ENCODE peak calls at places on chromosomes 1 and 21, in seven cellular contexts. Q, I, F, P, D, V and Y are unnamed samples.
A peak's percentile ranks its signal among the peaks of the same experiment; 100 is the strongest.

GRCh38 chr1:25703671-25704637 is 87.4 kb downstream of the MAN1C1 start:
- DNase-seq in F (no peak), Q (no peak), V (no peak), I (no peak), D (peak; percentile 25), P (no peak), Y (no peak)

GRCh38 chr1:119773711-119774241 is 5.1 kb upstream of the HMGCS2 start:
- DNase-seq in I (no peak), P (no peak), Q (no peak), D (no peak), V (no peak), F (peak; percentile 90), Y (no peak)

GRCh38 chr1:228157381-228158126 is 7.8 kb downstream of the GJC2 start:
- DNase-seq in F (no peak), I (no peak), Q (peak; percentile 44), P (no peak), V (no peak), D (peak; percentile 28), Y (no peak)

GRCh38 chr1:41626616-41627375 is 142.3 kb upstream of the EDN2 start:
- DNase-seq in P (no peak), V (no peak), I (peak; percentile 39), F (no peak), D (no peak), Q (no peak), Y (peak; percentile 27)

GRCh38 chr1:228463559-228464455 is 23.4 kb upstream of the RNF187 start:
- DNase-seq in Q (no peak), I (no peak), F (peak; percentile 35), P (no peak), D (no peak), V (no peak), Y (peak; percentile 92)

GRCh38 chr1:16459503-16459902 is 19.0 kb downstream of the NECAP2 start:
- DNase-seq in V (no peak), I (no peak), Q (no peak), F (no peak), D (no peak), P (no peak), Y (no peak)

GRCh38 chr1:209875510-209875909 is 47.7 kb downstream of the UTP25 start:
- DNase-seq in V (no peak), D (no peak), F (peak; percentile 95), Q (no peak), P (no peak), I (no peak), Y (no peak)

GRCh38 chr1:115499253-115499652 is 142.5 kb upstream of the VANGL1 start:
- DNase-seq in P (no peak), F (peak; percentile 11), Q (no peak), D (no peak), V (no peak), I (no peak), Y (no peak)

GRCh38 chr1:211611818-211612217 is 32.9 kb upstream of the SLC30A1 start:
- DNase-seq in I (no peak), Q (no peak), P (no peak), V (no peak), F (no peak), D (no peak), Y (no peak)

GRCh38 chr21:42193131-42193671 is 25.7 kb upstream of the ABCG1 start:
- DNase-seq in V (no peak), D (no peak), F (no peak), Q (no peak), P (peak; percentile 13), I (peak; percentile 10), Y (peak; percentile 80)

GRCh38 chr1:75567212-75567611 is 43.7 kb downstream of the SLC44A5 start:
- DNase-seq in I (no peak), Q (no peak), V (no peak), P (no peak), F (no peak), D (no peak), Y (no peak)